ENCODE peak calls at places on chromosome 14, in five cellular contexts. J is cardiac septum; G is T follicular helper cell; Q is stimulated activated CD4-positive, alpha-beta T cell treated with anti-CD3 and anti-CD28 coated beads, Interleukin-12 subunit alpha, Interleukin-12 subunit beta, amount 100 ng/mL, for 48 hours; V is frontal cortex. Z is an unnamed sample.

GRCh38 chr14:61101803-61102548 is 120.9 kb downstream of the SLC38A6 start:
- DNase-seq in J (no peak), G (no peak), Q (no peak), V (no peak), Z (no peak)

GRCh38 chr14:64966976-64967375 is 5.2 kb downstream of the RAB15 start:
- DNase-seq in J (no peak), G (no peak), Q (no peak), V (no peak), Z (no peak)

GRCh38 chr14:67815573-67816235 is 686 bp downstream of the ZFYVE26 start:
- DNase-seq in J (no peak), G (no peak), Q (no peak), V (no peak), Z (no peak)

GRCh38 chr14:95077380-95077779 is 79.9 kb downstream of the DICER1 start:
- DNase-seq in J (no peak), G (no peak), Q (no peak), V (no peak), Z (no peak)

GRCh38 chr14:22850944-22851790 is 14.8 kb downstream of the MMP14 start:
- DNase-seq in J (peak), G (no peak), Q (no peak), V (peak), Z (no peak)

GRCh38 chr14:58216544-58216943 is 16.6 kb downstream of the ACTR10 start:
- DNase-seq in J (no peak), G (no peak), Q (no peak), V (no peak), Z (no peak)

GRCh38 chr14:68309631-68310030 is 483.2 kb downstream of the ZFP36L1 start:
- DNase-seq in J (no peak), G (no peak), Q (no peak), V (no peak), Z (no peak)

GRCh38 chr14:72495668-72496067 is 398.2 kb downstream of the DPF3 start:
- DNase-seq in J (no peak), G (no peak), Q (no peak), V (no peak), Z (no peak)

GRCh38 chr14:87283547-87283946 is 709.4 kb downstream of the GALC start:
- DNase-seq in J (no peak), G (no peak), Q (no peak), V (no peak), Z (no peak)

GRCh38 chr14:100738269-100738691 is 11.6 kb downstream of the DLK1 start:
- DNase-seq in J (no peak), G (no peak), Q (no peak), V (peak), Z (no peak)

GRCh38 chr14:106141242-106142220 is 615.1 kb downstream of the TMEM121 start:
- DNase-seq in J (no peak), G (peak), Q (peak), V (no peak), Z (peak)

GRCh38 chr14:104138891-104139459 is 588 bp downstream of the KIF26A start:
- DNase-seq in J (no peak), G (no peak), Q (no peak), V (no peak), Z (no peak)

GRCh38 chr14:59244581-59244980 is 56.1 kb downstream of the DAAM1 start:
- DNase-seq in J (no peak), G (no peak), Q (no peak), V (no peak), Z (no peak)

GRCh38 chr14:66395300-66395699 is 90.9 kb upstream of the CCDC196 start:
- DNase-seq in J (no peak), G (no peak), Q (no peak), V (no peak), Z (no peak)

GRCh38 chr14:56102901-56103409 is 15.3 kb upstream of the PELI2 start:
- DNase-seq in J (no peak), G (no peak), Q (no peak), V (no peak), Z (no peak)

GRCh38 chr14:37480446-37481290 is 114.4 kb downstream of the FOXA1 start:
- DNase-seq in J (no peak), G (no peak), Q (no peak), V (no peak), Z (no peak)

GRCh38 chr14:91342243-91342760 is 75.3 kb downstream of the CCDC88C start:
- DNase-seq in J (no peak), G (no peak), Q (no peak), V (no peak), Z (no peak)

GRCh38 chr14:32202468-32202865 is 602 bp downstream of the RNU6-8 start:
- DNase-seq in J (no peak), G (no peak), Q (no peak), V (no peak), Z (no peak)

GRCh38 chr14:56196274-56196673 is 78.1 kb downstream of the PELI2 start:
- DNase-seq in J (no peak), G (no peak), Q (no peak), V (no peak), Z (no peak)

GRCh38 chr14:54487771-54488170 is 1.0 kb downstream of the GMFB start:
- DNase-seq in J (no peak), G (no peak), Q (no peak), V (peak), Z (no peak)

GRCh38 chr14:24215495-24216344 is at the start of gene MDP1:
- DNase-seq in J (peak), G (peak), Q (peak), V (peak), Z (peak)

GRCh38 chr14:96574633-96575191 is 72.5 kb downstream of the PAPOLA start:
- DNase-seq in J (no peak), G (no peak), Q (no peak), V (no peak), Z (no peak)

GRCh38 chr14:63212209-63212608 is 8.0 kb downstream of the RHOJ start:
- DNase-seq in J (no peak), G (no peak), Q (no peak), V (no peak), Z (no peak)

GRCh38 chr14:68977741-68978549 is 1.2 kb downstream of the ACTN1 start:
- DNase-seq in J (peak), G (peak), Q (no peak), V (peak), Z (peak)

GRCh38 chr14:55221186-55221585 is 29.8 kb upstream of the DLGAP5 start:
- DNase-seq in J (no peak), G (no peak), Q (no peak), V (no peak), Z (no peak)

Z was measured in naive thymus-derived CD8-positive, alpha-beta T cell.